ENCODE peak calls at places on chromosomes 13 and 19, in five cellular contexts. One of them, this sample, is unnamed.

GRCh38 chr13:28458604-28459003 is 36.3 kb downstream of the FLT1 start:
- DNase-seq in HepG2: no peak
- DNase-seq in K562: no peak
- DNase-seq in HEK293T: no peak
- DNase-seq in SK-N-SH: no peak
- DNase-seq in this sample: no peak

GRCh38 chr13:33275916-33276315 is 9.6 kb downstream of the STARD13 start:
- DNase-seq in HepG2: no peak
- DNase-seq in K562: no peak
- DNase-seq in HEK293T: no peak
- DNase-seq in SK-N-SH: no peak
- DNase-seq in this sample: no peak

GRCh38 chr19:38224014-38224862 is at the start of gene DPF1:
- DNase-seq in HepG2: peak
- DNase-seq in K562: peak
- DNase-seq in HEK293T: peak
- DNase-seq in SK-N-SH: peak
- DNase-seq in this sample: peak

GRCh38 chr19:17234911-17235617 is 9.0 kb downstream of the OCEL1 start:
- DNase-seq in HepG2: no peak
- DNase-seq in K562: peak
- DNase-seq in HEK293T: peak
- DNase-seq in SK-N-SH: peak
- DNase-seq in this sample: no peak

GRCh38 chr19:55603581-55604292 is 1.7 kb upstream of the ZNF865 start:
- DNase-seq in HepG2: no peak
- DNase-seq in K562: peak
- DNase-seq in HEK293T: no peak
- DNase-seq in SK-N-SH: no peak
- DNase-seq in this sample: no peak

GRCh38 chr19:5961969-5962945 is 15.7 kb downstream of the RANBP3 start:
- DNase-seq in HepG2: peak
- DNase-seq in K562: no peak
- DNase-seq in HEK293T: no peak
- DNase-seq in SK-N-SH: no peak
- DNase-seq in this sample: no peak

GRCh38 chr13:56351041-56351440 is 789.7 kb upstream of the PRR20A start:
- DNase-seq in HepG2: no peak
- DNase-seq in K562: no peak
- DNase-seq in HEK293T: no peak
- DNase-seq in SK-N-SH: no peak
- DNase-seq in this sample: no peak

GRCh38 chr19:15595069-15595468 is 19.9 kb upstream of the CYP4F8 start:
- DNase-seq in HepG2: no peak
- DNase-seq in K562: no peak
- DNase-seq in HEK293T: no peak
- DNase-seq in SK-N-SH: no peak
- DNase-seq in this sample: no peak

GRCh38 chr19:10432736-10433130 is 12.4 kb downstream of the PDE4A start:
- DNase-seq in HepG2: no peak
- DNase-seq in K562: no peak
- DNase-seq in HEK293T: no peak
- DNase-seq in SK-N-SH: no peak
- DNase-seq in this sample: no peak

GRCh38 chr19:35436477-35437141 is 11.4 kb upstream of the FFAR2 start:
- DNase-seq in HepG2: no peak
- DNase-seq in K562: peak
- DNase-seq in HEK293T: no peak
- DNase-seq in SK-N-SH: no peak
- DNase-seq in this sample: no peak

GRCh38 chr19:8261881-8262280 is 46.3 kb downstream of the CD320 start:
- DNase-seq in HepG2: no peak
- DNase-seq in K562: no peak
- DNase-seq in HEK293T: no peak
- DNase-seq in SK-N-SH: no peak
- DNase-seq in this sample: no peak

GRCh38 chr13:65856464-65856863 is 1373.7 kb downstream of the PCDH9 start:
- DNase-seq in HepG2: no peak
- DNase-seq in K562: no peak
- DNase-seq in HEK293T: no peak
- DNase-seq in SK-N-SH: no peak
- DNase-seq in this sample: no peak

GRCh38 chr13:51601601-51602348 is 17.5 kb downstream of the WDFY2 start:
- DNase-seq in HepG2: no peak
- DNase-seq in K562: peak
- DNase-seq in HEK293T: no peak
- DNase-seq in SK-N-SH: no peak
- DNase-seq in this sample: no peak

GRCh38 chr13:60230593-60230992 is 66.9 kb upstream of the DIAPH3 start:
- DNase-seq in HepG2: no peak
- DNase-seq in K562: peak
- DNase-seq in HEK293T: no peak
- DNase-seq in SK-N-SH: peak
- DNase-seq in this sample: no peak

GRCh38 chr19:29766100-29766499 is 45.7 kb upstream of the CCNE1 start:
- DNase-seq in HepG2: no peak
- DNase-seq in K562: no peak
- DNase-seq in HEK293T: no peak
- DNase-seq in SK-N-SH: no peak
- DNase-seq in this sample: no peak

GRCh38 chr19:6233051-6233826 is 46.5 kb downstream of the MLLT1 start:
- DNase-seq in HepG2: no peak
- DNase-seq in K562: no peak
- DNase-seq in HEK293T: no peak
- DNase-seq in SK-N-SH: no peak
- DNase-seq in this sample: no peak

GRCh38 chr13:112510002-112510780 is 77.8 kb downstream of the TUBGCP3 start:
- DNase-seq in HepG2: peak
- DNase-seq in K562: peak
- DNase-seq in HEK293T: peak
- DNase-seq in SK-N-SH: peak
- DNase-seq in this sample: no peak

GRCh38 chr19:41998246-41999020 is 4.4 kb upstream of the ATP1A3 start:
- DNase-seq in HepG2: peak
- DNase-seq in K562: peak
- DNase-seq in HEK293T: peak
- DNase-seq in SK-N-SH: peak
- DNase-seq in this sample: no peak

GRCh38 chr13:20415288-20415644 is 110.4 kb downstream of the CRYL1 start:
- DNase-seq in HepG2: no peak
- DNase-seq in K562: no peak
- DNase-seq in HEK293T: no peak
- DNase-seq in SK-N-SH: no peak
- DNase-seq in this sample: no peak

GRCh38 chr13:109747524-109747923 is 38.9 kb downstream of the IRS2 start:
- DNase-seq in HepG2: no peak
- DNase-seq in K562: no peak
- DNase-seq in HEK293T: no peak
- DNase-seq in SK-N-SH: no peak
- DNase-seq in this sample: no peak
- TF ChIP-seq FOXM1 in HepG2: no peak
- TF ChIP-seq FOXM1 in K562: no peak
- TF ChIP-seq FOXM1 in HEK293T: no peak
- TF ChIP-seq FOXM1 in SK-N-SH: no peak
- TF ChIP-seq FOXM1 in this sample: no peak

GRCh38 chr13:59016250-59016649 is 1147.5 kb downstream of the DIAPH3 start:
- DNase-seq in HepG2: no peak
- DNase-seq in K562: no peak
- DNase-seq in HEK293T: no peak
- DNase-seq in SK-N-SH: no peak
- DNase-seq in this sample: no peak
- TF ChIP-seq FOXM1 in HepG2: no peak
- TF ChIP-seq FOXM1 in K562: no peak
- TF ChIP-seq FOXM1 in HEK293T: no peak
- TF ChIP-seq FOXM1 in SK-N-SH: no peak
- TF ChIP-seq FOXM1 in this sample: no peak

DNA sequence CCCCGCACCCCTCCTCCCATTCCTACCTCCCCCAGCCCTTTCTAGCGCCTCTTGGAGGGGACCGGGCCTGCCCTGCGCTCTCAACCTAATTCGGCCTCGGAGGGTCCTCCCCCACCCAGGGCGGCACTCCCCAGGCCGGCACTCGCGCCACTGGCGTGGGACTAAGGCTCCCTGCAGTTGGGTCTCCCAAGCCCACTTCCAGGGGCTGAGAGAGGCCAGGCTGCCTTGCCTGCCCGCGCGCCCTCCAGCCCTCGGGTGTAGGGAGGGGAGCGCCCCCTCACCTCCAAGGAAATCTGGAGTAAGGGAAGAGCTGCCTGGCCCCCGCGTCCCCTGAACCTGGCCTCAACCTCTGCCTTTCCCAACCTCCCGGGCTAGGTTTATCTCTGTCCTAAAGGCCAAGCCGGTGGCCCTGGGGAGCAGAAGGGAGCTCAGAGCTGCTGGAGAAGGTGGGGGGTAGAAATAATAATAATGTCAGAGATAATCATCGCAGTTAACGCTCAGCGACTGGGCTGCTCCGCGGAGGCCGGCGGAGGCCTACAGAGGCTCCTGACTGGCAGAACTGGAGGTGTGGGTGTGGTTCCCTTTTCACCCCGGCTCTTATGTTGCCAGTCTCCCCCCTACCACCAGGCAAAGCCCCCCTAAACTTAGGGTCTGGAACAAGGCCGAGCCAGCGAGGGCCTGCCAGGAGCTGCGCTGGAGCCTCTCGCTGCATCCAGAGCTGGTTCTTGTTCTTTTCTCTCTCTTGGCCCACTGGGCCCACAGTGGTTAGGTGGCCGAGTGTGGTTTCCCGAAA is 9.6 kb downstream of the ZIC2 start:
- DNase-seq in HepG2: no peak
- DNase-seq in K562: no peak
- DNase-seq in HEK293T: no peak
- DNase-seq in SK-N-SH: peak
- DNase-seq in this sample: no peak
- TF ChIP-seq FOXM1 in HepG2: no peak
- TF ChIP-seq FOXM1 in K562: no peak
- TF ChIP-seq FOXM1 in HEK293T: no peak
- TF ChIP-seq FOXM1 in SK-N-SH: no peak
- TF ChIP-seq FOXM1 in this sample: no peak

DNA sequence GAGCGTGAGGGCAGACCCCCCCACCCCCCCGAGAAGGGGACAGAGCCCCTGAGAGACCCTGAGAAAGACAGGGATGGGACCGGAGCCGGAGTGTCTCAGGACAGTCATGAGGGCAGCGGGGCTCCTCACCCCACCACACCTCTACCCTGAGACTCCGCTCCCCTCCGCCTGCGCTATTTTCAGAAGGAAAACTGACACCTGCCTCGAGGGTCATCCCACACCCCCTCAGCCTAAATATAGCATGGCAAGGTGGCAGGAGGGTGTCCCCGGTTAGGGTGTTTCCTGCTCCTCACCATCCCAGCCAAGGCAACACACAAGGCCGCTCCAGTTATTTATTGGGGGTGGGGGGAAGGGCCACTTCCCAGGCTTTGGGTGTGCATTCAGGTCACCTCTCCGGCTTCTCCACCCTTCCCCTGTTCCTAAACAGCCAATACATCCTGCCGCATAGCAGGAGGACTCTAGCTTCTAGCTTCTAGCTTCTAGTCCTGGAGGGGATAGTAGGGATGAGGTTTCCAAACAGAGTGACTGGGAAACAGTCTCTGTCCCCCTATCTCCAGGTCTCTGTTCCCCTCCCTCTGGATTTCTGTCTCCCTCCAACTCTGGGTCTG is 1.4 kb upstream of the NTF4 start:
- DNase-seq in HepG2: no peak
- DNase-seq in K562: no peak
- DNase-seq in HEK293T: no peak
- DNase-seq in SK-N-SH: peak
- DNase-seq in this sample: no peak
- TF ChIP-seq FOXM1 in HepG2: no peak
- TF ChIP-seq FOXM1 in K562: no peak
- TF ChIP-seq FOXM1 in HEK293T: no peak
- TF ChIP-seq FOXM1 in SK-N-SH: no peak
- TF ChIP-seq FOXM1 in this sample: no peak

DNA sequence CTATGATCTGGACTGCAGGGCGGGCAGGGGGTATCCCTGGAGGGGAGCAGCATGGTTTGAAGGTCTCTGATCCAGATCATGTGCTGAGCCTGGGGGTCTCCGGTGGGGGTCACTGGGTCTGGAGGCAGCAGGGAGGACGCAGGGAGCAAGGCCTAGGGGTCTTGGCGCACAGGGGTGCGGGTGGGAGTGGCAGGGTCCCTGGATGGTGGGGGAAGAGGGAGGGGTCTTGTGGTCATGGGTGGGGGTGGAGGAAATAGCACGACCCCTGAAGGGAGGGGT is 1.9 kb downstream of the BTBD2 start:
- DNase-seq in HepG2: no peak
- DNase-seq in K562: no peak
- DNase-seq in HEK293T: no peak
- DNase-seq in SK-N-SH: peak
- DNase-seq in this sample: no peak
- TF ChIP-seq FOXM1 in HepG2: no peak
- TF ChIP-seq FOXM1 in K562: no peak
- TF ChIP-seq FOXM1 in HEK293T: no peak
- TF ChIP-seq FOXM1 in SK-N-SH: no peak
- TF ChIP-seq FOXM1 in this sample: no peak

DNA sequence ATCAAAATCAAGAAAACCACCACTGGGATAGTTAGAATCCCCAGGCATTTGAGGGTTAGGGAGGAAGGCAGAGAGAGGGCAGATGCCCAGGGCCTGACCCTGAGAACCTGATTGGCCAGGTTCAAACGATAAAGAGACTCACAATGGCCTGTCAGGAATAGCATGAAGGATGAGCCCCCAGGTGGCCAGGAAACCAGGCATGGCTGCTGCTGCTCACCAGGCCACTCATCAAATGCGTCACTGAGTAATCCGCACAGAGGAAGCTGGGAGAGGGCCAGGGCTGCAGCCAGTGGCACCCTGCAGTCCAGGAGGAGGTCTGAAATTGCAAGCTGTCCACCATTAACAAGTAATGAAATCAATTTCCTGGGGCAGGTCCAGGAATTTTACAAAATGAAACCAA is 111.3 kb downstream of the KATNAL1 start:
- DNase-seq in HepG2: no peak
- DNase-seq in K562: no peak
- DNase-seq in HEK293T: peak
- DNase-seq in SK-N-SH: peak
- DNase-seq in this sample: no peak
- TF ChIP-seq FOXM1 in HepG2: no peak
- TF ChIP-seq FOXM1 in K562: no peak
- TF ChIP-seq FOXM1 in HEK293T: no peak
- TF ChIP-seq FOXM1 in SK-N-SH: no peak
- TF ChIP-seq FOXM1 in this sample: no peak

GRCh38 chr19:46413262-46414031 is at the start of gene CCDC8:
- DNase-seq in HepG2: no peak
- DNase-seq in K562: peak
- DNase-seq in HEK293T: peak
- DNase-seq in SK-N-SH: no peak
- DNase-seq in this sample: no peak
- TF ChIP-seq FOXM1 in HepG2: no peak
- TF ChIP-seq FOXM1 in K562: no peak
- TF ChIP-seq FOXM1 in HEK293T: peak
- TF ChIP-seq FOXM1 in SK-N-SH: no peak
- TF ChIP-seq FOXM1 in this sample: no peak

This sample was measured in GM12878.